ENCODE peak calls at places on chromosomes 2 and 18, in five cellular contexts. T is NCI-H1092; A is stimulated activated CD4-positive, alpha-beta T cell treated with anti-CD3 and anti-CD28 coated beads, Interleukin-1b, Interleukin-23, amount 100 ng/mL, for 24 hours; N is dorsolateral prefrontal cortex; C is left ventricle myocardium superior. M is an unnamed sample.

GRCh38 chr2:182415771-182416170 is 11.1 kb downstream of the PDE1A start:
- DNase-seq in T (no peak), C (no peak), A (no peak), N (no peak), M (no peak)

GRCh38 chr2:121648611-121649401 is 456 bp downstream of the CLASP1 start:
- DNase-seq in A (peak), T (no peak), C (peak), N (peak), M (peak)

GRCh38 chr18:57705011-57705410 is 83.4 kb upstream of the NARS1 start:
- DNase-seq in C (no peak), T (no peak), N (no peak), A (no peak), M (no peak)

GRCh38 chr18:41396211-41396610 is 558.8 kb upstream of the PIK3C3 start:
- DNase-seq in A (no peak), T (no peak), C (no peak), N (no peak), M (no peak)

GRCh38 chr2:219596954-219597551 is 604 bp upstream of the STK11IP start:
- DNase-seq in N (no peak), C (no peak), T (no peak), A (no peak), M (no peak)

GRCh38 chr2:193476171-193476800 is 1281.6 kb upstream of the TMEFF2 start:
- DNase-seq in A (no peak), T (no peak), N (no peak), C (no peak), M (no peak)

GRCh38 chr18:34655131-34655530 is 55.0 kb upstream of the DTNA start:
- DNase-seq in A (no peak), T (no peak), C (no peak), N (no peak), M (no peak)

GRCh38 chr2:160574472-160575140 is 81.0 kb upstream of the RBMS1 start:
- DNase-seq in N (no peak), C (no peak), A (no peak), T (no peak), M (no peak)

M was measured in OCI-LY7.